ENCODE peak calls at places on chromosomes 1 and 21, in ten cellular contexts. V is upper lobe of right lung, C is astrocyte, H is upper lobe of left lung, J is BE2C, O is body of pancreas, Y is HCT116, W is IMR-90, N is pancreas, U is lower lobe of right lung. Q is an unnamed sample. For H3K9me3, the result is how much of the 10 kb centered on the place peaks cover.

GRCh38 chr1:82423174-82423815 is 622.6 kb downstream of the ADGRL2 start:
- DNase-seq in O (no peak), N (no peak), W (no peak), U (no peak), Y (no peak), V (no peak), J (no peak), C (peak), H (no peak), Q (no peak)

GRCh38 chr1:38138498-38139233 is 92.1 kb upstream of the POU3F1 start:
- DNase-seq in C (peak), W (peak), Y (peak), H (peak), N (peak), O (peak), V (peak), U (peak), J (no peak), Q (no peak)

GRCh38 chr1:41387667-41388091 is 26.4 kb downstream of the FOXO6 start:
- DNase-seq in N (peak), O (peak), W (peak), J (peak), C (peak), U (peak), Y (no peak), V (peak), H (peak), Q (peak)

GRCh38 chr1:6259491-6260362 is 1.2 kb downstream of the GPR153 start:
- DNase-seq in V (peak), Y (peak), O (peak), H (peak), U (peak), J (peak), W (peak), N (peak), C (peak), Q (peak)

GRCh38 chr1:33045814-33046213 is 9.1 kb upstream of the AK2 start:
- DNase-seq in V (no peak), N (no peak), C (no peak), U (no peak), W (peak), O (no peak), Y (no peak), H (peak), J (no peak), Q (no peak)

GRCh38 chr1:85707267-85707989 is 805 bp downstream of the ZNHIT6 start:
- DNase-seq in V (no peak), U (no peak), Y (no peak), W (no peak), O (no peak), J (no peak), C (no peak), N (no peak), H (no peak), Q (no peak)

GRCh38 chr1:38815903-38816627 is 43.5 kb downstream of the RRAGC start:
- DNase-seq in W (no peak), O (no peak), H (no peak), V (no peak), J (peak), N (no peak), U (no peak), Y (no peak), C (no peak), Q (peak)

GRCh38 chr1:182869241-182869666 is 30.1 kb downstream of the DHX9 start:
- DNase-seq in V (no peak), H (no peak), W (no peak), C (no peak), Y (no peak), J (peak), N (no peak), U (no peak), O (no peak), Q (no peak)

GRCh38 chr1:18581420-18581880 is 49.2 kb upstream of the PAX7 start:
- DNase-seq in O (peak), H (no peak), C (no peak), U (peak), V (peak), W (no peak), Y (no peak), J (peak), N (peak), Q (peak)

GRCh38 chr1:111201275-111202090 is 1.0 kb upstream of the DENND2D start:
- DNase-seq in C (no peak), O (no peak), Y (no peak), V (no peak), N (no peak), W (no peak), J (no peak), H (no peak), U (no peak), Q (peak)

GRCh38 chr1:41006942-41007865 is 14.3 kb downstream of the SLFNL1 start:
- DNase-seq in W (peak), C (peak), J (no peak), H (no peak), O (no peak), U (no peak), V (no peak), N (no peak), Y (no peak), Q (no peak)

GRCh38 chr21:23612210-23612609 is 1995.1 kb downstream of the MRPL39 start:
- DNase-seq in O (no peak), N (no peak), J (no peak), U (no peak), Y (no peak), C (no peak), W (no peak), H (no peak), V (no peak), Q (no peak)
- H3K9me3 ChIP-seq in O (under half), N (under half), J (under half), U (under half), Y (under half), C (under half), W (under half), H (under half), V (under half), Q (under half)

DNA sequence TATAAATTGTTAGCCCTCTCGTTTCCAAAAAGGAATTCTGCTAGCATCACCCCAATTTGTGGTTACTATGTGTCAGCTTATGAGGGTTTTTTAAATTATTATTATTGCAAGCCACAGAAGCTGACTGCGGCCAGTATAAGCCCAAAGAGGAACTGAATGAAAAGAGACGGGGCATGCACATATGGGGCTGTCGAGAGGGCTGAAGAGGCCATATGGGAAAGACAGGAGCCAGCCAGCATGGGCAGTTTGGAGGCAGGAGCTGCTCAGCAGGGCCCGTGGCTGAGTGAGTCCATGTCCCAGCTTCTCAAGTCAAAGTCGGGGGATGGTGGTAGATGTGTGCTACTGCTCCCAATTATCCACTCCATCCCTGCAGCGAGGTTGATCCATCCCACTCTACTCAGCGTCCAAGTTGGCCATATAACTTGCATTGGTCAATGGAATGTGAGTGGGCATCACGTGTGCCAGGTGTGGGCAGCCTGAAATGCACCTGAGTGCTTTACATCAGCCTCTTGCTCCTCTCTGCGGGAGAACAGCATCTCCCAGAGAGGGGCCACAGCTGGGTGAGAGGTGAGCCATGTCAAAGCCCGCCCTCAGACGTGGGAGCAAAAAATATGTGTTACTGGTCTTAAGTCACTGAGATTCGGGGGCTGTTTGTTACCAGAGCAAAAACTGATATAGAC is 37.6 kb upstream of the LDLRAP1 start:
- DNase-seq in V (no peak), C (no peak), O (no peak), U (no peak), N (no peak), W (no peak), H (no peak), J (no peak), Y (no peak), Q (no peak)
- H3K9me3 ChIP-seq in V (under half), C (under half), O (under half), U (under half), N (under half), W (under half), H (under half), J (under half), Y (under half), Q (under half)

GRCh38 chr1:237975903-237976302 is 85.2 kb upstream of the ZP4 start:
- DNase-seq in O (no peak), V (no peak), H (no peak), C (no peak), J (no peak), W (no peak), U (no peak), Y (no peak), N (no peak), Q (no peak)
- H3K9me3 ChIP-seq in O (under half), V (under half), H (under half), C (under half), J (under half), W (under half), U (under half), Y (under half), N (under half), Q (under half)

GRCh38 chr1:79737193-79737592 is 730.7 kb upstream of the ADGRL4 start:
- DNase-seq in U (no peak), N (no peak), W (no peak), J (no peak), V (no peak), O (no peak), Y (no peak), C (no peak), H (no peak), Q (no peak)

GRCh38 chr1:79738101-79738500 is 731.6 kb upstream of the ADGRL4 start:
- DNase-seq in V (no peak), O (no peak), C (no peak), W (no peak), Y (no peak), H (no peak), J (no peak), N (no peak), U (no peak), Q (no peak)

GRCh38 chr1:79732950-79733349 is 726.4 kb upstream of the ADGRL4 start:
- DNase-seq in N (no peak), W (no peak), V (no peak), H (no peak), Y (no peak), U (no peak), C (no peak), J (no peak), O (no peak), Q (no peak)
- H3K9me3 ChIP-seq in N (under half), W (under half), V (under half), H (under half), Y (under half), U (under half), C (under half), J (under half), O (under half), Q (under half)

GRCh38 chr21:40507978-40508377 is 339.0 kb downstream of the DSCAM start:
- DNase-seq in V (no peak), O (no peak), N (no peak), Y (no peak), J (no peak), W (peak), U (no peak), H (no peak), C (peak), Q (no peak)
- H3K9me3 ChIP-seq in V (under half), O (under half), N (under half), Y (under half), J (under half), W (under half), U (under half), H (under half), C (under half), Q (under half)